ENCODE peak calls at places on chromosomes 1 and 21, in four cellular contexts. C, G, L and T are unnamed samples.

GRCh38 chr1:229127301-229127700 is 143.6 kb upstream of the RAB4A start:
- DNase-seq in L (no peak), G (no peak), C (no peak), T (no peak)

GRCh38 chr1:43796111-43796581 is 88.8 kb downstream of the ST3GAL3 start:
- DNase-seq in L (no peak), G (no peak), C (no peak), T (no peak)

GRCh38 chr1:13587256-13588030 is 3.8 kb downstream of the PDPN start:
- DNase-seq in G (no peak), L (no peak), C (no peak), T (no peak)

GRCh38 chr21:43979654-43980053 is 32.5 kb upstream of the TRAPPC10 start:
- DNase-seq in C (no peak), G (peak; percentile 54), L (no peak), T (no peak)

GRCh38 chr1:200535605-200536004 is 84.9 kb downstream of the KIF14 start:
- DNase-seq in G (peak; percentile 58), L (no peak), C (peak; percentile 30), T (no peak)

GRCh38 chr1:76868916-76869315 is 1.6 kb downstream of the ST6GALNAC5 start:
- DNase-seq in L (no peak), G (no peak), C (no peak), T (peak; percentile 44)

GRCh38 chr1:109980324-109981127 is 4.0 kb upstream of the AHCYL1 start:
- DNase-seq in G (no peak), C (no peak), L (no peak), T (no peak)

GRCh38 chr1:198254521-198254920 is 97.7 kb downstream of the NEK7 start:
- DNase-seq in L (no peak), C (no peak), G (no peak), T (no peak)

GRCh38 chr1:64965239-64966157 is 851 bp downstream of the JAK1 start:
- DNase-seq in C (peak; percentile 71), G (peak; percentile 48), L (no peak), T (peak; percentile 58)

GRCh38 chr1:46757256-46757955 is 38.5 kb upstream of the EFCAB14 start:
- DNase-seq in L (peak; percentile 41), G (peak; percentile 49), C (no peak), T (no peak)

GRCh38 chr1:229447809-229448252 is 13.9 kb upstream of the ACTA1 start:
- DNase-seq in L (no peak), G (no peak), C (no peak), T (no peak)

GRCh38 chr1:16348414-16349182 is 3.7 kb downstream of the FBXO42 start:
- DNase-seq in L (peak; percentile 76), G (no peak), C (peak; percentile 59), T (no peak)

GRCh38 chr21:43808832-43809251 is 19.5 kb downstream of the RRP1 start:
- DNase-seq in C (no peak), L (no peak), G (no peak), T (no peak)

GRCh38 chr1:41479808-41480160 is 4.7 kb downstream of the EDN2 start:
- DNase-seq in G (no peak), C (no peak), L (no peak), T (no peak)

GRCh38 chr1:240618946-240619345 is 7.0 kb upstream of the GREM2 start:
- DNase-seq in G (no peak), L (no peak), C (no peak), T (no peak)

GRCh38 chr1:16249838-16250241 is 12.9 kb upstream of the CPLANE2 start:
- DNase-seq in G (no peak), C (peak; percentile 97), L (no peak), T (no peak)

GRCh38 chr1:85444381-85444780 is 20.6 kb downstream of the DDAH1 start:
- DNase-seq in G (no peak), L (no peak), C (no peak), T (no peak)

GRCh38 chr1:117613969-117614865 is 8.4 kb downstream of the TENT5C start:
- DNase-seq in G (no peak), L (no peak), C (no peak), T (no peak)

GRCh38 chr1:116943438-116943837 is 33.7 kb downstream of the PTGFRN start:
- DNase-seq in C (no peak), G (no peak), L (no peak), T (no peak)

GRCh38 chr1:53402891-53403655 is 56.1 kb upstream of the DMRTB1 start:
- DNase-seq in C (no peak), L (no peak), G (no peak), T (no peak)

GRCh38 chr1:95304803-95305202 is 70.8 kb downstream of the RWDD3 start:
- DNase-seq in C (no peak), L (no peak), G (no peak), T (no peak)

GRCh38 chr1:213692236-213692831 is 295.4 kb upstream of the PROX1 start:
- DNase-seq in G (no peak), C (no peak), L (no peak), T (no peak)

GRCh38 chr1:26890467-26890796 is 349 bp upstream of the GPN2 start:
- DNase-seq in C (no peak), G (no peak), L (no peak), T (no peak)

GRCh38 chr1:26889580-26890466 is at the start of gene GPN2:
- DNase-seq in G (peak; percentile 72), C (peak; percentile 87), L (no peak), T (peak; percentile 80)

GRCh38 chr1:26882696-26883095 is 7.4 kb downstream of the GPN2 start:
- DNase-seq in L (no peak), C (no peak), G (no peak), T (no peak)

DNA sequence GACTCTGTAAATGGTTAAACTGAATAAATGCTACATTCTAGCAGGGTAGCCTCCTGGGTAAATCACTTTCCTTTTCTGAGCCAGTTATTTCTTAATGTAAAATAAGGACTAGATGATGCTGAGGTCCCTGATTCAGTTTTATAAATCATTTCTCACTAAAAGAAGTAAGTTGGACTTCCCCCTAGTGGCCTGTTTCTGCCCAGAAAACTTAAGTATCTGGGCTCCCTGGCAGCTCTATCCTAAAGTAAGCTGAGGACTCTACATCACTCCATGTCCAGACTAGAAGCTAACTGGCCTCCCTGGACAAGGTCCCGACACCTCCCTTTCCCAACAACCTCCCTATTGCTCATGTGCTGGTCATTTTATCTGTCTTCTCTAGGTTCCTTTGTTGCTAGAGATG is 3.0 kb downstream of the GPN2 start:
- DNase-seq in L (no peak), C (peak; percentile 27), G (no peak), T (no peak)
- TF ChIP-seq CTCF in L (peak; percentile 61), C (peak; percentile 40), G (peak; percentile 35), T (no peak)

GRCh38 chr1:156752843-156753486 is 1.5 kb upstream of the HDGF start:
- DNase-seq in L (no peak), G (no peak), C (no peak), T (no peak)

GRCh38 chr1:156750191-156750931 is 1.1 kb downstream of the HDGF start:
- DNase-seq in C (peak; percentile 28), L (no peak), G (peak; percentile 64), T (no peak)

GRCh38 chr1:156754219-156754618 is 2.7 kb upstream of the HDGF start:
- DNase-seq in G (no peak), L (no peak), C (no peak), T (no peak)

GRCh38 chr1:156750932-156751723 is at the start of gene HDGF:
- DNase-seq in G (peak; percentile 57), C (peak; percentile 40), L (no peak), T (peak; percentile 68)

GRCh38 chr1:156751724-156752481 is 428 bp upstream of the HDGF start:
- DNase-seq in C (peak; percentile 97), L (no peak), G (peak; percentile 100), T (peak; percentile 98)
- TF ChIP-seq CTCF in C (peak; percentile 29), L (no peak), G (no peak), T (no peak)

DNA sequence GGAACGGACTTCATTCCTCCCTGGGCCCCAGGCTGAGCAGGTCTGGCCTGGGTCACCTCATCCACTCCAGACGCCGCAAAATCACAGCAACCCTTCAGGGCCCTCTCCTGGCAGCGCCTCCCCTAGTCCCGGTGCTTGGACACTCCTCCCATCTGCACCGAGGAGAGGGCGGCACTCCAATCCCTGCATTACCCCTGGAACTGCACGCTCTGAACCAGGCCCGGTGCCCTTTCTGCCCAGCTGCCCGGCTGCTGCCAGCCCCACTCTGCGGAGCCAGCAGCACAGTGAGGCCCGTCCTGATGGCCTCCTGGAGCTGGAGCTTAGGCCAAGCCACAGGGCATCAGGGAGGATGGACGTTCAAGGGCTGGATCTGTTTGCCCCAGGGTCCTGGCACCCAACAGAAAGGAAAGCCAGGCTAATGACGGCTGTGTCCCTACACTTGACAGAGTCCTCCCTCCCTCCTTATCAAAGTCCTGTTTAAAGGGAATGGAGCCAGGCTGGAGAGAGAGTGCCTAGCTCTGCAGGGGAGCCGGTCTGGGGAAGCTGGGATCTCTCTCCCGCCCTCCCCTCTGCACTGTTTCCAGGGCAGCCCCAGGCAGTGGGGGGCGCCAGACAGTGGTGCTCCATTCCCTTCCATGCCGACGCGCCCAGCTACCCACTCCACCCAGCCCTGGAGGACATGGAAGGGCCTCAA is 12.7 kb downstream of the COL6A2 start:
- DNase-seq in G (peak; percentile 10), L (no peak), C (no peak), T (peak; percentile 14)
- TF ChIP-seq CTCF in G (no peak), L (no peak), C (no peak), T (no peak)

DNA sequence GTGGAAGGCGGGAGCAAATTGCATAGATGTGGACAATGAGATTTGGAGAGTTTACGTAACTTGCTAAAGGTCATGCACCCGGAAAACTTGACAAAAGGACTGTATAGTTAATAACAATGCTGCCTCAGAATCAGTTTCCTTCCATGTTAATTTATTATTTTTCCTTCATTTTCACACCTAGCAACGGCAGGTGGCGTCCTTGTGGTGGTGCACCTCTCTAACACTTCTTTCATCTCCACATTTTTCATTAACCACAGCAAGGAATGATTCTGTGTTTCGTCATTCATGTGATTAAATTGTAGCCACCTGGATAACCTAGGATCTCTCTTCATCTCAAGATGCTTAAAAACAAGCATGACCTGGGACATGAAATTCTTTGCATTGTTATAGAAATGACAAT is 2133.0 kb downstream of the NCAM2 start:
- DNase-seq in L (no peak), C (peak; percentile 28), G (peak; percentile 28), T (no peak)
- TF ChIP-seq CTCF in L (peak; percentile 23), C (peak; percentile 10), G (peak; percentile 60), T (no peak)

GRCh38 chr1:164093543-164093942 is 465.4 kb upstream of the PBX1 start:
- DNase-seq in L (no peak), G (no peak), C (no peak), T (no peak)

GRCh38 chr1:164087893-164088292 is 471.1 kb upstream of the PBX1 start:
- DNase-seq in C (no peak), L (no peak), G (no peak), T (no peak)

DNA sequence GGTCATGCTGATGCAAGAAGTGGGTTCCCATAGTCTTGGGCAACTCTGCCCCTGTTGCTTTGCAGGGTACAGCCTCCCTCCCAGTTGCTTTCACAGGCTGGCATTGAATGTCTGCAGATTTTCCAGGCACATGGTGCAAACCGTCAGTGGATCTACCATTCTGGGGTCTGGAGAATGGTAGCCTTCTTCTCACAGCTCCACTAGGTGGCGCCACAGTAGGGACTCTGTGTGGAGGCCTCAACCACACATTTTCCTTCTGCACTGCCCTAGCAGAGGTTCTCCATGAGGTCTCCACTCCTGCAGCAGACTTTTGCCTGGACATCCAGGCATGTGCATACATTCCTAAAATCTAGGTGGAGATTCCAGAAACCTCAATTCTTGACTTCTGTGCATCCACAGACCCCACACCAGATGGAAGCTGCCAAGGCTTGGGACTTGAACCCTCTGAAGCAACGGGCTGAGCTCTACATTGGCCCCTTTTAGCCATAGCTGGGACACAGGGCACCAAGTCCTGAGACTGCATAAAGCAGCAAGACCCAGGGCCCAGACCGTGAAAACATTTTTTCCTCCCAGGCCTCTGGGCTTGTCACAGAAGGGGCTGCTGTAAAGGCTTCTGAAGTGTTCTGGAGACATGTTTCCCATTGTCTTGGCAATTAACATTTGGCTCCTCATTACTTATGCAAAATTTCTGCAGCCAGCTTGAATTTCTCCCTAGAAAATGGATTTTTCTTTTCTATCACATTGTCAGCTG is 466.2 kb upstream of the PBX1 start:
- DNase-seq in G (peak; percentile 59), L (no peak), C (no peak), T (no peak)
- TF ChIP-seq CTCF in G (peak; percentile 65), L (peak; percentile 21), C (peak; percentile 33), T (no peak)